ENCODE peak calls at places on chromosomes 6 and 20, in five cellular contexts. E is H1, R is H9, K is mesenchymal stem cell, L is trophoblast cell. C is an unnamed sample.

GRCh38 chr6:10578718-10579117 is 57.6 kb downstream of the GCNT2 start:
- DNase-seq in E (no peak), R (no peak), K (no peak), L (no peak), C (no peak)

GRCh38 chr6:30974488-30975252 is 8.8 kb upstream of the MUC21 start:
- DNase-seq in E (no peak), R (no peak), K (no peak), L (no peak), C (no peak)

GRCh38 chr6:127299522-127300240 is 33.0 kb downstream of the RNF146 start:
- DNase-seq in E (no peak), R (no peak), K (peak), L (peak), C (no peak)

GRCh38 chr20:51266353-51266752 is 243.4 kb upstream of the KCNG1 start:
- DNase-seq in E (no peak), R (no peak), K (no peak), L (no peak), C (no peak)

GRCh38 chr6:32081168-32081624 is 27.9 kb downstream of the TNXB start:
- DNase-seq in E (no peak), R (no peak), K (peak), L (no peak), C (no peak)

GRCh38 chr6:42339991-42340401 is 111.7 kb downstream of the TRERF1 start:
- DNase-seq in E (no peak), R (no peak), K (no peak), L (no peak), C (no peak)

GRCh38 chr6:87590989-87591388 is 1.1 kb downstream of the ORC3 start:
- DNase-seq in E (no peak), R (no peak), K (peak), L (no peak), C (no peak)

GRCh38 chr6:55902796-55903195 is 27.4 kb upstream of the BMP5 start:
- DNase-seq in E (no peak), R (no peak), K (peak), L (no peak), C (no peak)

GRCh38 chr6:90139272-90139817 is 157.3 kb downstream of the BACH2 start:
- DNase-seq in E (no peak), R (no peak), K (no peak), L (no peak), C (no peak)

GRCh38 chr20:3995067-3995748 is 20.1 kb downstream of the RNF24 start:
- DNase-seq in E (no peak), R (no peak), K (peak), L (peak), C (no peak)

GRCh38 chr20:24134284-24134683 is 145.7 kb upstream of the GGTLC1 start:
- DNase-seq in E (no peak), R (no peak), K (no peak), L (peak), C (no peak)

GRCh38 chr6:34391023-34391485 is 1.4 kb downstream of the NUDT3 start:
- DNase-seq in E (no peak), R (no peak), K (peak), L (peak), C (no peak)

GRCh38 chr6:149864578-149865535 is 698 bp upstream of the LRP11 start:
- DNase-seq in E (no peak), R (no peak), K (peak), L (peak), C (peak)

GRCh38 chr20:52933867-52934266 is 38.3 kb upstream of the TSHZ2 start:
- DNase-seq in E (no peak), R (no peak), K (no peak), L (no peak), C (no peak)

GRCh38 chr6:73314577-73315492 is 39.2 kb downstream of the DPPA5 start:
- DNase-seq in E (no peak), R (no peak), K (no peak), L (no peak), C (no peak)

GRCh38 chr6:55437141-55437540 is 109.9 kb downstream of the GFRAL start:
- DNase-seq in E (no peak), R (no peak), K (no peak), L (no peak), C (no peak)

GRCh38 chr20:17490501-17490900 is 40.7 kb downstream of the BFSP1 start:
- DNase-seq in E (no peak), R (no peak), K (no peak), L (no peak), C (no peak)

GRCh38 chr6:157068691-157069228 is 254.6 kb downstream of the TMEM242 start:
- DNase-seq in E (no peak), R (no peak), K (peak), L (no peak), C (no peak)

GRCh38 chr6:35568967-35569606 is 56.4 kb upstream of the TULP1 start:
- DNase-seq in E (no peak), R (peak), K (peak), L (no peak), C (no peak)

GRCh38 chr6:170053966-170054661 is 236.8 kb downstream of the DLL1 start:
- DNase-seq in E (no peak), R (no peak), K (no peak), L (no peak), C (no peak)

GRCh38 chr6:37979392-37980221 is 160.1 kb downstream of the ZFAND3 start:
- DNase-seq in E (no peak), R (no peak), K (no peak), L (no peak), C (no peak)

GRCh38 chr6:65199683-65200082 is 507.3 kb downstream of the EYS start:
- DNase-seq in E (no peak), R (no peak), K (peak), L (no peak), C (no peak)

GRCh38 chr20:58995461-58996225 is 11.4 kb downstream of the CTSZ start:
- DNase-seq in E (no peak), R (no peak), K (no peak), L (no peak), C (no peak)

GRCh38 chr6:123806561-123806960 is 2.9 kb downstream of the NKAIN2 start:
- DNase-seq in E (no peak), R (no peak), K (no peak), L (no peak), C (no peak)

GRCh38 chr6:123803862-123804681 is at the start of gene NKAIN2:
- DNase-seq in E (no peak), R (peak), K (peak), L (no peak), C (peak)

GRCh38 chr6:123803456-123803861 is 206 bp upstream of the NKAIN2 start:
- DNase-seq in E (no peak), R (no peak), K (no peak), L (no peak), C (peak)

GRCh38 chr6:123805921-123806320 is 2.3 kb downstream of the NKAIN2 start:
- DNase-seq in E (no peak), R (no peak), K (no peak), L (no peak), C (no peak)

GRCh38 chr6:123804771-123805540 is 1.3 kb downstream of the NKAIN2 start:
- DNase-seq in E (no peak), R (no peak), K (no peak), L (no peak), C (no peak)
- H2BK12ac ChIP-seq in E (no peak), R (no peak), K (no peak), L (no peak), C (no peak)

DNA sequence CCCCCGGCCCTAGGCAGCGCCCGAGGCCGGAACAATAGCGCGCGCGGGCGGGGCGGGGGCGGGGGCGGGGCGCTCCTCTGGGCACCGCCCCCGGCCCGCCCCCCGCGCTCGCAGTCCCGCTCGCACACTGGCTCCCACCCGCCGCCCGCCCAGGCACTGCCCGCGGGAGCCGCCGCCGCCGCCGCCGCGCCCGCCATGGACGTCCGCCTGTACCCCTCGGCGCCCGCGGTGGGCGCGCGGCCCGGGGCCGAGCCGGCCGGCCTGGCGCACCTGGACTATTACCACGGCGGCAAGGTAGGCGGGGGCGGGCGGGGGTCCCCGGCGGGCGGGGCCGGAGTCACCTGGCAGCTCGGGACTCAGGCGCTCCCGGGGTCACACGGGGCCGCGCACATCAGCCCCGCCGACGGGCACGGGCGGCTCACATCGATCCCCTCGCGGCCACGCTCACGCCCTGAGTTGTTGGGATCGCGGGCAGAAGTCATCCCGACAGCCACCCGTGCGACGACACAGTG is at the start of gene TOX2:
- DNase-seq in E (no peak), R (peak), K (peak), L (no peak), C (no peak)
- H3K27ac ChIP-seq in E (no peak), R (no peak), K (no peak), L (no peak), C (no peak)

DNA sequence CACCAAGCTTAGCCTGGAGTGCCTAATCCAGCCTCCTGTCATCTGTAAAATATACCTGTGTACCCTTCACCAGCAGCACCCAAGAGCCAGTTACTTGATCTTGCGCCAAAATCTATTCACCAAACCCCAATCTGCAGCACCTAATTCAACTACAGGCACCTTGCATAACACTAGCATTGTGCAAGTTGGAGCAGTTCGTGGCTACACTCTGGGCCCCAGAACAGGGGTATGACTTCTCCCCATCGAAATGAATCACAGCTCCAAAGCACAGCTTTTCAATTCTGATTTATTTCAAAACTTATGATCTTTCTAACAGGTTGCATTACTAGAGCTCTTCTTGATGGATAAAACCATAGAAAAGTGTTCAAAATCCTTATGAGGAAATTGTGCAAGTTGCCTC is 100.4 kb upstream of the TCF21 start:
- DNase-seq in E (no peak), R (no peak), K (no peak), L (no peak), C (no peak)
- H2BK12ac ChIP-seq in E (no peak), R (no peak), K (no peak), L (no peak), C (no peak)

GRCh38 chr6:138107752-138108592 is 753 bp upstream of the PERP start:
- DNase-seq in E (no peak), R (peak), K (no peak), L (peak), C (no peak)
- H3K27ac ChIP-seq in E (no peak), R (no peak), K (no peak), L (peak), C (no peak)

GRCh38 chr6:131096786-131097185 is 33.7 kb upstream of the EPB41L2 start:
- DNase-seq in E (no peak), R (no peak), K (peak), L (no peak), C (no peak)

GRCh38 chr6:131093334-131093733 is 30.3 kb upstream of the EPB41L2 start:
- DNase-seq in E (no peak), R (no peak), K (no peak), L (no peak), C (no peak)
- H2BK12ac ChIP-seq in E (no peak), R (no peak), K (no peak), L (no peak), C (no peak)

C was measured in neuronal stem cell.